ENCODE peak calls at places on chromosome X, in five cellular contexts. One of them, this sample, is unnamed.

GRCh38 chrX:70504772-70505450 is 60.3 kb downstream of the DLG3 start:
- DNase-seq in ovary: no peak
- DNase-seq in Right ventricle myocardium inferior: no peak
- DNase-seq in AG10803: no peak
- DNase-seq in naive thymus-derived CD4-positive, alpha-beta T cell: no peak
- DNase-seq in this sample: no peak

GRCh38 chrX:22085969-22086368 is 53.8 kb downstream of the PHEX start:
- DNase-seq in ovary: no peak
- DNase-seq in Right ventricle myocardium inferior: no peak
- DNase-seq in AG10803: no peak
- DNase-seq in naive thymus-derived CD4-positive, alpha-beta T cell: no peak
- DNase-seq in this sample: no peak

GRCh38 chrX:153909024-153909979 is 4.8 kb downstream of the AVPR2 start:
- DNase-seq in ovary: no peak
- DNase-seq in Right ventricle myocardium inferior: no peak
- DNase-seq in AG10803: no peak
- DNase-seq in naive thymus-derived CD4-positive, alpha-beta T cell: no peak
- DNase-seq in this sample: no peak

GRCh38 chrX:54208531-54208930 is 25.5 kb upstream of the FAM120C start:
- DNase-seq in ovary: no peak
- DNase-seq in Right ventricle myocardium inferior: no peak
- DNase-seq in AG10803: peak; percentile 6
- DNase-seq in naive thymus-derived CD4-positive, alpha-beta T cell: no peak
- DNase-seq in this sample: no peak

GRCh38 chrX:21996872-21997271 is 35.3 kb upstream of the PHEX start:
- DNase-seq in ovary: no peak
- DNase-seq in Right ventricle myocardium inferior: peak; percentile 22
- DNase-seq in AG10803: peak; percentile 60
- DNase-seq in naive thymus-derived CD4-positive, alpha-beta T cell: no peak
- DNase-seq in this sample: no peak

GRCh38 chrX:97366246-97366645 is 482.5 kb downstream of the RPA4 start:
- DNase-seq in ovary: no peak
- DNase-seq in Right ventricle myocardium inferior: no peak
- DNase-seq in AG10803: no peak
- DNase-seq in naive thymus-derived CD4-positive, alpha-beta T cell: no peak
- DNase-seq in this sample: no peak

GRCh38 chrX:56107320-56107719 is 124.8 kb upstream of the KLF8 start:
- DNase-seq in ovary: no peak
- DNase-seq in Right ventricle myocardium inferior: no peak
- DNase-seq in AG10803: no peak
- DNase-seq in naive thymus-derived CD4-positive, alpha-beta T cell: no peak
- DNase-seq in this sample: no peak

GRCh38 chrX:122943918-122944317 is 240.2 kb upstream of the GRIA3 start:
- DNase-seq in ovary: no peak
- DNase-seq in Right ventricle myocardium inferior: no peak
- DNase-seq in AG10803: peak; percentile 13
- DNase-seq in naive thymus-derived CD4-positive, alpha-beta T cell: no peak
- DNase-seq in this sample: no peak

This sample was measured in kidney.